ENCODE peak calls at places on chromosomes 2 and 18, in six cellular contexts. T is kidney, Q is OCI-LY7, X is left ventricle myocardium inferior, K is fibroblast of lung, F is aorta. J is an unnamed sample. For H3K9me3 and H3K36me3, the result is how much of the 10 kb centered on the place peaks cover.

GRCh38 chr2:122519806-122520205 is 764.4 kb downstream of the TSN start:
- DNase-seq in T (no peak), Q (no peak), X (no peak), K (no peak), F (no peak), J (no peak)

GRCh38 chr18:10454800-10455550 is 540 bp downstream of the APCDD1 start:
- DNase-seq in T (peak), Q (no peak), X (no peak), K (peak), F (no peak), J (peak)

GRCh38 chr18:34350778-34351177 is 126.1 kb upstream of the NOL4 start:
- DNase-seq in T (peak), Q (no peak), X (no peak), K (no peak), F (peak), J (no peak)

GRCh38 chr2:149055751-149056150 is 17.3 kb downstream of the LYPD6B start:
- DNase-seq in T (no peak), Q (no peak), X (no peak), K (no peak), F (no peak), J (no peak)

GRCh38 chr2:164061129-164061746 is 325.4 kb upstream of the FIGN start:
- DNase-seq in T (no peak), Q (peak), X (no peak), K (peak), F (no peak), J (peak)

GRCh38 chr2:222707102-222707688 is 35.7 kb downstream of the MOGAT1 start:
- DNase-seq in T (no peak), Q (no peak), X (no peak), K (no peak), F (no peak), J (no peak)

GRCh38 chr2:239498981-239499633 is 98.3 kb upstream of the HDAC4 start:
- DNase-seq in T (peak), Q (no peak), X (peak), K (peak), F (peak), J (no peak)

GRCh38 chr2:130728549-130729310 is at the start of gene GPR148:
- DNase-seq in T (no peak), Q (no peak), X (no peak), K (no peak), F (no peak), J (no peak)

GRCh38 chr2:85935746-85936208 is 47.0 kb upstream of the ST3GAL5 start:
- DNase-seq in T (no peak), Q (no peak), X (no peak), K (no peak), F (no peak), J (no peak)

GRCh38 chr2:44291281-44292248 is 16.3 kb downstream of the SLC3A1 start:
- DNase-seq in T (peak), Q (no peak), X (no peak), K (peak), F (no peak), J (peak)

GRCh38 chr18:6943143-6943542 is 174.5 kb downstream of the LAMA1 start:
- DNase-seq in T (no peak), Q (no peak), X (no peak), K (no peak), F (no peak), J (no peak)

GRCh38 chr18:13178976-13179375 is 39.6 kb upstream of the LDLRAD4 start:
- DNase-seq in T (no peak), Q (no peak), X (no peak), K (no peak), F (no peak), J (no peak)

GRCh38 chr2:20609349-20609994 is 41.4 kb downstream of the HS1BP3 start:
- DNase-seq in T (peak), Q (no peak), X (peak), K (peak), F (peak), J (no peak)

GRCh38 chr2:229714736-229715541 is 584 bp upstream of the DNER start:
- DNase-seq in T (peak), Q (no peak), X (peak), K (peak), F (peak), J (no peak)
- H3K4me3 ChIP-seq in T (no peak), Q (no peak), X (peak), K (peak), F (no peak), J (peak)

GRCh38 chr2:16152928-16153753 is 212.8 kb downstream of the MYCN start:
- DNase-seq in T (no peak), Q (no peak), X (no peak), K (no peak), F (no peak), J (no peak)

GRCh38 chr2:16154061-16154460 is 213.7 kb downstream of the MYCN start:
- DNase-seq in T (no peak), Q (no peak), X (no peak), K (no peak), F (no peak), J (no peak)

GRCh38 chr2:16154501-16155280 is 214.3 kb downstream of the MYCN start:
- DNase-seq in T (no peak), Q (no peak), X (no peak), K (no peak), F (no peak), J (no peak)

GRCh38 chr2:16152101-16152927 is 212.0 kb downstream of the MYCN start:
- DNase-seq in T (no peak), Q (no peak), X (no peak), K (no peak), F (no peak), J (no peak)

GRCh38 chr2:16153754-16154035 is 213.3 kb downstream of the MYCN start:
- DNase-seq in T (no peak), Q (no peak), X (no peak), K (no peak), F (no peak), J (no peak)
- H3K9me3 ChIP-seq in T (under half), Q (under half), X (under half), K (under half), F (under half), J (under half)

GRCh38 chr2:127985026-127985734 is 42.7 kb downstream of the SAP130 start:
- DNase-seq in T (no peak), Q (no peak), X (no peak), K (no peak), F (no peak), J (no peak)
- H3K36me3 ChIP-seq in T (under half), Q (half or more), X (half or more), K (under half), F (under half), J (half or more)

GRCh38 chr2:120874876-120875275 is 139.2 kb downstream of the GLI2 start:
- DNase-seq in T (no peak), Q (no peak), X (no peak), K (no peak), F (peak), J (no peak)
- H3K4me3 ChIP-seq in T (no peak), Q (no peak), X (no peak), K (no peak), F (no peak), J (no peak)

GRCh38 chr18:64379662-64380061 is 230.8 kb upstream of the LINC00305 start:
- DNase-seq in T (no peak), Q (no peak), X (no peak), K (no peak), F (no peak), J (no peak)
- H3K9me3 ChIP-seq in T (under half), Q (under half), X (under half), K (under half), F (under half), J (under half)

GRCh38 chr2:39392672-39393071 is 44.4 kb downstream of the MAP4K3 start:
- DNase-seq in T (no peak), Q (no peak), X (no peak), K (no peak), F (no peak), J (no peak)

GRCh38 chr2:39399570-39399969 is 37.5 kb downstream of the MAP4K3 start:
- DNase-seq in T (no peak), Q (no peak), X (no peak), K (peak), F (no peak), J (no peak)

GRCh38 chr2:39394427-39395002 is 42.6 kb downstream of the MAP4K3 start:
- DNase-seq in T (no peak), Q (no peak), X (no peak), K (no peak), F (no peak), J (no peak)

GRCh38 chr2:39390126-39390692 is 46.9 kb downstream of the MAP4K3 start:
- DNase-seq in T (no peak), Q (no peak), X (no peak), K (no peak), F (no peak), J (no peak)

GRCh38 chr2:39395313-39395712 is 41.8 kb downstream of the MAP4K3 start:
- DNase-seq in T (no peak), Q (no peak), X (no peak), K (no peak), F (no peak), J (no peak)
- H3K36me3 ChIP-seq in T (under half), Q (under half), X (under half), K (under half), F (under half), J (under half)

DNA sequence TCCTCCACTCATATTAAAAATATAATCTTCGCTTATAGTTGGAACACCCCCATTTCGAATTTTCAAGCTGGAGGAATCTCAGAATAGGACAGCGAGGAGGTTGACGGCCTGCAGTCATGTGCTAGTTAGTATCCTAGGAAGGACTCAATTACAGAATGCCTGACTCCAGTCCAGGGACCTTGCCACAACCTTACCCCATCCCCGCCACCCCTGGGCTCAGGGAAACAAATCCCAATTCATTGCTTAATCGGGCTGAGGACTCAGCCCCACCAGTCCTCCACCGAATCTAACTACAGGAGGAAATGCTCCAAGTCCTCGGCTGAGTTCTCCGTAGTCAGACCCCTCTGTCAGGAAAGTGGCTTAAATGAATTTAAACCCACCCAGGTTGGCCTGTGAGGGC is 31.7 kb upstream of the ZBTB7C start:
- DNase-seq in T (no peak), Q (no peak), X (no peak), K (no peak), F (no peak), J (no peak)
- H3K4me3 ChIP-seq in T (no peak), Q (no peak), X (peak), K (no peak), F (no peak), J (no peak)

GRCh38 chr2:11264818-11265217 is 79.6 kb downstream of the ROCK2 start:
- DNase-seq in T (no peak), Q (no peak), X (no peak), K (no peak), F (no peak), J (no peak)
- H3K9me3 ChIP-seq in T (under half), Q (under half), X (under half), K (under half), F (under half), J (under half)

DNA sequence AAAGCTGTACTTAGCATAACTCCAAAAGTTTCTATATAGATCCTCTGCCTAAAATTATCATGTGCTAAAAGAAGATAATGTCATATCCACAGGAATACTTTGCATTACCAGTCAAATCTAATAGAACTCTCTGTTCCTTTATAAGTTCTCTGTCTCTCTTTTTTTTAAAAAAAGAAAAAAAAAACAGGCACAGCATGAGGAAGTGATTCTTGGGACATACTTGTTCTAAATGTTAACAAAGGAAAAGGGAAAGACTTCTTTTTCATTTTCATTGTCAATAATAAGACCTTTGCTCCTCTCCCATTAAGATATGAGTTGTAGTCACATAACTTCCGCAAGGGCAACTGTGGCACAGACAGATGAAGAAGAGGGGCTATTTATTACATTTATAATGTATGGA is 4.7 kb downstream of the CD302 start:
- DNase-seq in T (no peak), Q (no peak), X (no peak), K (no peak), F (no peak), J (no peak)
- H3K36me3 ChIP-seq in T (under half), Q (under half), X (under half), K (under half), F (under half), J (under half)

GRCh38 chr2:27441226-27441926 is 805 bp upstream of the KRTCAP3 start:
- DNase-seq in T (no peak), Q (no peak), X (no peak), K (no peak), F (no peak), J (no peak)

GRCh38 chr2:27442981-27443323 is 771 bp downstream of the KRTCAP3 start:
- DNase-seq in T (no peak), Q (no peak), X (no peak), K (no peak), F (no peak), J (no peak)

GRCh38 chr2:27441958-27442281 is 261 bp upstream of the KRTCAP3 start:
- DNase-seq in T (no peak), Q (no peak), X (no peak), K (no peak), F (no peak), J (no peak)

GRCh38 chr2:27445155-27445554 is 3.0 kb downstream of the KRTCAP3 start:
- DNase-seq in T (no peak), Q (no peak), X (no peak), K (no peak), F (no peak), J (no peak)

GRCh38 chr2:27442282-27442980 is at the start of gene KRTCAP3:
- DNase-seq in T (peak), Q (peak), X (no peak), K (no peak), F (no peak), J (no peak)
- H3K4me3 ChIP-seq in T (peak), Q (no peak), X (peak), K (no peak), F (no peak), J (no peak)

J was measured in HAP-1.